ENCODE peak calls at places on chromosomes 5 and 9, in five cellular contexts. C, O, E, P and H are unnamed samples. For H3K9me3, the result is how much of the 10 kb centered on the place peaks cover.

GRCh38 chr9:77384406-77384805 is 207.1 kb downstream of the VPS13A start:
- DNase-seq in P (no peak), E (no peak), O (no peak), C (no peak), H (no peak)

GRCh38 chr5:178527458-178528307 is 62.5 kb downstream of the COL23A1 start:
- DNase-seq in O (no peak), C (no peak), P (no peak), E (peak), H (no peak)

GRCh38 chr5:159819671-159820411 is 96.4 kb upstream of the ADRA1B start:
- DNase-seq in E (peak), O (peak), P (peak), C (no peak), H (no peak)

GRCh38 chr5:114010362-114010761 is 351.5 kb upstream of the KCNN2 start:
- DNase-seq in P (no peak), E (no peak), C (no peak), O (no peak), H (no peak)

GRCh38 chr5:150082889-150083288 is 3.5 kb downstream of the CSF1R start:
- DNase-seq in C (no peak), P (no peak), O (peak), E (no peak), H (no peak)

GRCh38 chr9:73539881-73540280 is 388.2 kb downstream of the ANXA1 start:
- DNase-seq in E (no peak), O (no peak), C (no peak), P (no peak), H (no peak)

GRCh38 chr9:20087481-20087880 is 298.6 kb upstream of the SLC24A2 start:
- DNase-seq in O (no peak), C (no peak), P (no peak), E (no peak), H (no peak)

GRCh38 chr9:128892223-128892892 is 10.4 kb downstream of the LRRC8A start:
- DNase-seq in P (peak), O (peak), C (peak), E (peak), H (peak)

GRCh38 chr5:12093586-12093985 is 189.3 kb upstream of the CTNND2 start:
- DNase-seq in C (no peak), P (no peak), E (no peak), O (no peak), H (no peak)
- H3K9me3 ChIP-seq in C (under half), P (under half), E (under half), O (under half), H (under half)

DNA sequence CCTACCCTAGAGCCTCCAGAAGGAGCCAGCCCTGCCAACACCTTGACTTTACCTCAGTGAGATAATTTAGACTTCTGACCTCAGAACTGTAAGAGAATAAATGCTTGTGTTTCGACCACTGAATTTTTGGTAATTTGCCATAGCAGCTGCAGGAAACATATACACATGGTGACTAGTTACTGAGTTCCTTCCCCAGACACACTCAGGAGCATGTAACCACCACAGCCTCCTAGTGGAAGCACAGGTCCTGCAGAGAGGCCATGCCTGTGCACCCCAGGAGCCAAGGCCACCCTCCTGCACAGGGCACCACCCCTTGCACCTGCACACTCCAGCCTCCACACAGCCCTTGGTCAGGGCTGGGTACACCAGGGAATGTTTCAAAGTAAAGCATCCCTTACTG is 7.6 kb upstream of the CAMSAP1 start:
- DNase-seq in P (no peak), C (no peak), E (no peak), O (peak), H (no peak)
- H3K9me3 ChIP-seq in P (under half), C (half or more), E (under half), O (under half), H (under half)

GRCh38 chr5:131322926-131323325 is 59.1 kb downstream of the CDC42SE2 start:
- DNase-seq in E (no peak), O (no peak), C (no peak), P (no peak), H (no peak)

GRCh38 chr5:131321066-131321465 is 57.2 kb downstream of the CDC42SE2 start:
- DNase-seq in C (no peak), E (no peak), P (no peak), O (no peak), H (no peak)

GRCh38 chr5:131316026-131316425 is 52.2 kb downstream of the CDC42SE2 start:
- DNase-seq in E (no peak), P (no peak), C (no peak), O (no peak), H (no peak)

GRCh38 chr5:131316822-131317221 is 53.0 kb downstream of the CDC42SE2 start:
- DNase-seq in C (no peak), O (no peak), E (no peak), P (no peak), H (no peak)

GRCh38 chr5:131318455-131318854 is 54.6 kb downstream of the CDC42SE2 start:
- DNase-seq in O (no peak), C (no peak), E (no peak), P (no peak), H (no peak)
- H3K9me3 ChIP-seq in O (under half), C (under half), E (under half), P (under half), H (under half)

DNA sequence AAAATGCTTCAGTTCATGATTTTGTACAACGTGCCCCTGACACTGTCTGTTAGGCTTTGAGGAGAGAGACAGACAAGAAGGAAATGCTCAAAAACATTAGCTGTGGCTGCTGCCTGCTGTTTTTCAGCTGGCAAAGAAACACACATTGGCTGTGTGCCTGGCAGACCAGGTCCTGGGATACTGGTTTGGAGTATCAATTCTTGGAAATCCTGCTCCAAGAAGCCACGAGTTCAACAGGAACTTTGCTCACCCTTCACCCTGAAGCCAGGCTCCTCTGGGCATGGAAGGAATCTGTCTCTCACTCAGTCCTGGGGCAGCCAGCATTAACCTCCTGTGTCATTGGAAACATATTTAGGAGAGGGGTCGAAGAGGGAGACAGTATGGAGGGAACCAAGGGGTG is 245.5 kb downstream of the AUH start:
- DNase-seq in O (no peak), P (peak), E (no peak), C (no peak), H (no peak)
- H3K9me3 ChIP-seq in O (under half), P (under half), E (under half), C (under half), H (under half)

GRCh38 chr5:33102551-33102950 is 338.2 kb upstream of the TARS1 start:
- DNase-seq in C (no peak), E (no peak), O (no peak), P (no peak), H (no peak)

DNA sequence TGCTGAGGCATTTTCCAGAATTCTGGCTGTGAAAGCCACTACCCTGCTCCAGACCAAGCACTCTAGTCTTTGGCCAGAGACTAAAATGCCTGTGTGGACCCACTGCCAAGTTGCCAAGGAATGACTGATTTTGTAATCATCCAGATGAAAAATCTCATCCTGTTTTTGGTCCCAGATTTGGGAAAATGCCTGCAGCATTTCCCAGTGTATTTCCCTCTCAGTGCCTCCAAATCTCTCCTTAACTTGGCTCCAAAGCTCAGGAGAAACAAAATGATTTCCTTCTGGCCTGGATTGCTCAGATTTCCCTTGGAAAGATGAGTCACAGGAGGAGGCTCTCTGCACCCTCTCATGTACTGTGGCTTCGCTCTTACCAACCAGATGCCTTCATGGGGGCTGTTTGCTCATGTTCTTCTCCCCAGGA is 335.2 kb upstream of the TARS1 start:
- DNase-seq in E (no peak), O (no peak), P (no peak), C (no peak), H (no peak)
- H3K9me3 ChIP-seq in E (under half), O (under half), P (under half), C (under half), H (under half)

DNA sequence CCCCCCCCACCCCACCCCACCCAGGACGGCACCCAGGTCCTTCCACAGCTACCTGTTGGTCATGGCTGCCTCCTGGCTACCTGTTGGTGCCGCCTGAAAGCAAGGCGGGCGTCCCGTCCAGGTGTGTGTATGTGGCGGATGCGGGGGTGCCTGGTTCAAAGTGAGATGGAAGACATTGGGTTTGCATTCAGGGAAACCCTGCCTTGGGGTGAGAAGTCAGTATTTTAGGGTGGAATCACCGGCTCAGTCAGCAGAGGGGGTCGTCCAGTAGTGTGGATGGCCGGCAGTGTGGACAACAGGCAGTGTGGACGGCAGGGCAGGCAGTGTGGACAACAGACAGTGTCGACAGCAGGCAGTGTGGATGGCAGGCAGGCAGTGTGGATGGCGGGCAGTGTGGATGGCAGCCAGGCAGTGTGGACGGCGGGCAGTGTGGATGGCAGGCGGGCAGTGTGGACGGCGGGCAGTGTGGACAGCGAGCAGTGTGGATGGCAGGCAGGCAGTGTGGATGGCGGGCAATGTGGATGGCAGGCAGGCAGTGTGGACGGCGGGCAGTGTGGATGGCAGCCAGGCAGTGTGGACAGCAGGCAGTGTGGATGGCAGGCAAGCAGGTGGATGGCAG is 28.0 kb downstream of the NKD2 start:
- DNase-seq in P (peak), O (no peak), C (no peak), E (no peak), H (peak)
- H3K9me3 ChIP-seq in P (under half), O (under half), C (under half), E (under half), H (under half)

DNA sequence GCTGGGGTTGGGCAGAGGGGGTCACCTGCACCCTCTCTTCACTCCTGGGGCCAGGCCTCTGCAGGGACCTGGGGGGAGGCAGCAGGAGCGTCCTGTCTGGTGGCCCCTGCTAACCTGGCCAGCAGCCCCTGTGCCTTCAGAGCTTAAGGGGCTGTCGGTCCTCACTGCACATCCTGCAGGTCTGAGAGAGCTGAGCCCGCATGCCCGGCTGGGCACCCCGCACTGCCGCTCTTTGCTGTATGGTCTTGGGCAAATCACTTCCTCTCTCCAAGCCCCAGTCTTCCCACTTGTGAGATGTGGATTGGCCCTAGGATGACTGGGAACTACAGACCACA is 7.9 kb downstream of the FLT4 start:
- DNase-seq in C (no peak), E (peak), P (peak), O (peak), H (no peak)
- H3K9me3 ChIP-seq in C (under half), E (under half), P (under half), O (under half), H (under half)

DNA sequence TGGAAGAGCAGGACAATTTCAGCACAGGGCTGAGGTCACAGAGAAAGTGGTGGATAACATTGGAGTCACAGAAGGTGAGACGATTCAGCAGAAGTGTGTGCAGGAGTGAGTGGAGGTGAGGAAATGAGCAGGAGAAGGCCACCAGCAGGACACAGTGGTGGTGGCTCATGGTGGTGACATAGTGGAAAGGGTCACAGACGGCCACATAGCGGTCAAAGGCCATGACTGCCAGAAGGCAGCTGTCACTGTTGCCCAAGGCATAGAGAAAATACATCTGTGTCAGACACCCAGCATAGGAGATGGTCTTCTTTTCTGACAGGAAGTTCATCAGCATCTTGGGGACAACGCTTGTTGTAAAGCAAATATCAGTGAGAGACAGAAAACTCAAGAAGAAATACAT is 15.0 kb downstream of the OR1N2 start:
- DNase-seq in E (no peak), C (no peak), P (no peak), O (no peak), H (no peak)
- H3K9me3 ChIP-seq in E (under half), C (under half), P (under half), O (under half), H (under half)

DNA sequence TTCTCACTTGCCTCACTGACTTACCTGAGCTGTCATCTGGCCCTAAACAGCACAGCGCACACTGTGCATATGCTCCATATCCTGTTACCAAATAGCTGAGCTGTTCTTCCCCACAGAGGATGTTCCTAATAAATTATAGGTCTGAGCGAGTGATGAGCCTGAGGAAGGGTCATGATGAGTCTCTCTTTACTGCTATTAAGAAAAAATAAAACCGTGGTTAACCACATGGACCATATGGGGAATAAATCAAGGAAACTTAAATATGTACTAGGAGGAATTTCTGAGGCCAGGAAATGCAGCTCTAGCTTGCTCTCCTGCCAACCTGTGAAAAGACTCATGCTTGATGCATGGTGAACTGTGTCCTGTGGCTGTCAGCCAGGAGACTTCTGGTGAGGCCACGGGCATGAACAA is 424.8 kb upstream of the DMAC1 start:
- DNase-seq in P (no peak), C (no peak), O (no peak), E (no peak), H (no peak)
- H3K9me3 ChIP-seq in P (under half), C (under half), O (under half), E (under half), H (under half)

DNA sequence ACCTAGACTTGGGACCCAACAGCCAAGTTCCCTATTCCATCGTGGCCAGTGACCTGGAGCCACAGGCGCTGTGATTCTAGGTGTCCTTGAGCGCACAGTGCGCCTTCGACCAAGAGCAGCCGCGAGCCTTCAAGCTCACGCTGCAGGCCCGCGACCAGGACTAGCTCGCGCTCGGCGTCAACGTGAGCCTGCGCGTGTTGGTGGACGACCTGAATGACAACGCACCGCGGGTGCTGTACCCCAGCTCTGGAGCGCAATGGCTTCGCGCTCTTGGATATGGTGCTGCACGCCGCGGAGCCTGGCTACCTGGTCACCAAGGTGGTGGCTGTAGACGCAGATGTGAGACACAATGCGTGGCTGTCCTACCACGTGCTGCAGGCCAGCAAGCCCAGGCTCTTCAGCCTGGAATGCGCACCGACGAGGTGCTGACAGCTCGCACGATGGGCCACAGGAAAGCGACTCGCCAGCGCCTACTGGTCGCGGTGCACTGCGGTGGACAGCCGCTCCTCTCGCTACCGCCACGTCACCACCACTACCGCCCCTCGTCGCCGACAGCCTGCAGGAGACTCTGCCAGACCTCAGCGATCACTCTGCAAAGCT is 11.4 kb downstream of the PCDHGA12 start:
- DNase-seq in O (no peak), E (no peak), P (no peak), C (no peak), H (no peak)
- H3K9me3 ChIP-seq in O (under half), E (under half), P (under half), C (under half), H (under half)